ENCODE peak calls at places on chromosomes 4 and X, in four cellular contexts. One of them, this sample, is unnamed.
A peak's percentile ranks its signal among the peaks of the same experiment; 100 is the strongest.

GRCh38 chrX:8627796-8628195 is 104.1 kb downstream of the ANOS1 start:
- DNase-seq in mesendoderm: peak; percentile 37
- DNase-seq in IMR-90: no peak
- DNase-seq in H1: no peak
- DNase-seq in this sample: no peak

GRCh38 chrX:153897899-153898298 is 6.6 kb upstream of the AVPR2 start:
- DNase-seq in IMR-90: no peak
- DNase-seq in H1: no peak
- DNase-seq in mesendoderm: no peak
- DNase-seq in this sample: no peak

GRCh38 chr4:47289805-47290204 is 173.7 kb downstream of the COMMD8 start:
- DNase-seq in IMR-90: no peak
- DNase-seq in mesendoderm: no peak
- DNase-seq in H1: no peak
- DNase-seq in this sample: no peak

GRCh38 chr4:57098945-57099344 is 11.2 kb downstream of the IGFBP7 start:
- DNase-seq in mesendoderm: no peak
- DNase-seq in H1: no peak
- DNase-seq in IMR-90: peak; percentile 91
- DNase-seq in this sample: no peak

GRCh38 chr4:73690051-73690744 is 50.2 kb upstream of the CXCL8 start:
- DNase-seq in mesendoderm: no peak
- DNase-seq in H1: no peak
- DNase-seq in IMR-90: peak; percentile 76
- DNase-seq in this sample: no peak

GRCh38 chr4:77177196-77177595 is 20.2 kb downstream of the CCNG2 start:
- DNase-seq in mesendoderm: no peak
- DNase-seq in IMR-90: no peak
- DNase-seq in H1: no peak
- DNase-seq in this sample: no peak

GRCh38 chrX:54640721-54641120 is 110.7 kb downstream of the GNL3L start:
- DNase-seq in mesendoderm: peak; percentile 59
- DNase-seq in H1: no peak
- DNase-seq in IMR-90: no peak
- DNase-seq in this sample: no peak

GRCh38 chrX:56793533-56794320 is 64.7 kb downstream of the NBDY start:
- DNase-seq in mesendoderm: no peak
- DNase-seq in IMR-90: no peak
- DNase-seq in H1: no peak
- DNase-seq in this sample: peak; percentile 14

GRCh38 chr4:167903291-167903721 is 189.0 kb upstream of the ANXA10 start:
- DNase-seq in mesendoderm: no peak
- DNase-seq in H1: no peak
- DNase-seq in IMR-90: peak; percentile 83
- DNase-seq in this sample: no peak

GRCh38 chrX:79367907-79368306 is 773 bp upstream of the ITM2A start:
- DNase-seq in mesendoderm: peak; percentile 59
- DNase-seq in IMR-90: no peak
- DNase-seq in H1: no peak
- DNase-seq in this sample: no peak

GRCh38 chr4:106034205-106034604 is 138.9 kb downstream of the NPNT start:
- DNase-seq in H1: no peak
- DNase-seq in mesendoderm: no peak
- DNase-seq in IMR-90: no peak
- DNase-seq in this sample: no peak

GRCh38 chrX:10099411-10099810 is 57.4 kb upstream of the CLCN4 start:
- DNase-seq in IMR-90: no peak
- DNase-seq in mesendoderm: no peak
- DNase-seq in H1: no peak
- DNase-seq in this sample: no peak

GRCh38 chr4:152039085-152039484 is 278.3 kb upstream of the GATB start:
- DNase-seq in IMR-90: peak; percentile 98
- DNase-seq in H1: no peak
- DNase-seq in mesendoderm: peak; percentile 43
- DNase-seq in this sample: no peak

GRCh38 chrX:49155243-49155899 is 7.2 kb upstream of the MAGIX start:
- DNase-seq in IMR-90: peak; percentile 58
- DNase-seq in mesendoderm: peak; percentile 87
- DNase-seq in H1: no peak
- DNase-seq in this sample: peak; percentile 78

GRCh38 chrX:119706616-119707015 is 13.6 kb upstream of the SEPTIN6 start:
- DNase-seq in mesendoderm: no peak
- DNase-seq in H1: no peak
- DNase-seq in IMR-90: no peak
- DNase-seq in this sample: no peak

GRCh38 chrX:119708936-119709335 is 16.0 kb upstream of the SEPTIN6 start:
- DNase-seq in IMR-90: peak; percentile 29
- DNase-seq in H1: no peak
- DNase-seq in mesendoderm: no peak
- DNase-seq in this sample: no peak

DNA sequence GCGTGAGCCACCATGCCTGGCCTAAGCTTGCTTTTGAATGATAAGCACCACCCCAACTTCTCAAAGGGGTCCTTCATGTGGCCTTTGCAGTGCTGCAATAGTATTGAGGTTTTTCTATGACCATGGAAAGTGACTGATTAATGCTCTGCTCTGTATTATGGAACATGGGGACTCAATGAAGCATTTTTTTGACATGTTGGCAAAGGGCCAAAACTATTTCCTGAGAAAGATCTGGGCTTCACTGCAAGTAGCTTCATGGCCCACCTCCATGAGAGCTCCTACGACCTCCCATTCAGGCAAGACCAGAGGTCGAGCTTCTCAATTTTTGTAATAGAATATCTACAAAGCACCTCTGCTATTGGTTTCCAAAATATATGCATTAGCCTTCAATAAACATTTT is 16.7 kb upstream of the SEPTIN6 start:
- DNase-seq in mesendoderm: no peak
- DNase-seq in IMR-90: no peak
- DNase-seq in H1: no peak
- DNase-seq in this sample: no peak
- H4K5ac ChIP-seq in mesendoderm: no peak overlapping the region
- H4K5ac ChIP-seq in IMR-90: no peak overlapping the region
- H4K5ac ChIP-seq in H1: no peak overlapping the region
- H4K5ac ChIP-seq in this sample: no peak overlapping the region

GRCh38 chr4:39976945-39977488 is 694 bp downstream of the PDS5A start:
- DNase-seq in mesendoderm: peak; percentile 39
- DNase-seq in IMR-90: no peak
- DNase-seq in H1: no peak
- DNase-seq in this sample: peak; percentile 33

GRCh38 chr4:39978378-39978775 is 666 bp upstream of the PDS5A start:
- DNase-seq in mesendoderm: no peak
- DNase-seq in IMR-90: no peak
- DNase-seq in H1: no peak
- DNase-seq in this sample: no peak

GRCh38 chr4:39977489-39978377 is at the start of gene PDS5A:
- DNase-seq in mesendoderm: peak; percentile 96
- DNase-seq in H1: peak; percentile 75
- DNase-seq in IMR-90: peak; percentile 84
- DNase-seq in this sample: peak; percentile 88

GRCh38 chr4:39975488-39976089 is 2.1 kb downstream of the PDS5A start:
- DNase-seq in mesendoderm: no peak
- DNase-seq in H1: no peak
- DNase-seq in IMR-90: peak; percentile 86
- DNase-seq in this sample: no peak

DNA sequence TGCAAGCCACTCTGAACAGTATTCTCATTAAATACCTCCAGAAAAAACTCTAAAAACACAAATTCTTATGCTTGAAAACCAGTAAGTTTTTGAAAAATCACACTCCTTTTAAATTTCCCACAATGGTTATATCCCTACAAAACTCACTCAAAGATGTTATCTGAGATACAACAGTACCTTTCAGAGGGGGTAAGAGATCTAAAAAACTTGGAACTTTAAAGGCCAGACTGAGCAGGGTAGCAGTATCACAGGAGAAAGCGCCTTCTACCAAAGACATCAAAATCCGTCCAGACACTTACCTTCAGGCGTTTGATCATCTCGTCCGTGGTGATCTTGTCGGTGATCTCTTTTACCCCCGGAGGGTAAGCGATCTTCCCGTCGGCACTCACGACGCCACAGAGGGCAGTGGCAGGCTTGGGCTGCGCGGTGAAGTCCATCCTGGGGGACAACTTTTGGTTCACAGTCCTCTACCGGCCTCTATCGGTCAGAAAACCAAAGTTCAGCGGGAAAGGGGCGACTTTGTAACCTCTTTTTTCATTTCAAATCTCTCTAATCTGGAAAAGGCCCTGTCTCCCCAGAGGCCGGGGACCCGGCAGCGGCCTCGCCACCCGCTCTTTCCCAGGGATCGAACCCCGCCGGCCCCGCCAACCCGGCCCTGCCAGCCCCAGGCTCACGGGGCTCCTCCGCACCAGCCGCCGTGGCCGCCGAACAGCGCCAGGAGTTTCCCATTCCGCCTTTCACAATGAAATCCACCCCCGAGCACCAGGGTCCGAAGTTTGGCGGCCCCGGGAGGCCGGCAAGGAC is 1.4 kb downstream of the PDS5A start:
- DNase-seq in IMR-90: peak; percentile 82
- DNase-seq in mesendoderm: peak; percentile 95
- DNase-seq in H1: peak; percentile 71
- DNase-seq in this sample: peak; percentile 82
- H4K8ac ChIP-seq in IMR-90: no peak overlapping the region
- H4K8ac ChIP-seq in mesendoderm: peak overlapping the region; percentile 91
- H4K8ac ChIP-seq in H1: peak overlapping the region; percentile 95
- H4K8ac ChIP-seq in this sample: no peak overlapping the region

DNA sequence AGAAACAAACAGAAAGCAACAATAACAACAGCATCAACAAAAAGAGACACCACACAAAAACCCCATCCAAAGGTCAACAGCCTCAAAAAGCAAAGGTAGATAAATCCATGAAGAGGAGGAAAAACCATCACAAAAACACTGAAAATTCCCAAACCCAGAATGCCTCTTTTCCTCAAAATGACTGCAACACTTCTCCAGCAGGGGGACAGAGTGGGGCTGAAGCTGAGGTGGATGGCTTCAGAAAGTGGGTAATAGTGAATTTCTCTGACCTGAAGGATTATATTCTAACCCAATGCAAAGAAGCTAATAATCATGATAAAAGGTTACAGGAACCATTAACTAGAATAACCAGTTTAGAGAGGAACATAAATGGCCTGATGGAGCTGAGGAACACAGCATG is 888.2 kb downstream of the RAB28 start:
- DNase-seq in mesendoderm: peak; percentile 47
- DNase-seq in IMR-90: no peak
- DNase-seq in H1: no peak
- DNase-seq in this sample: no peak
- H4K5ac ChIP-seq in mesendoderm: no peak overlapping the region
- H4K5ac ChIP-seq in IMR-90: no peak overlapping the region
- H4K5ac ChIP-seq in H1: no peak overlapping the region
- H4K5ac ChIP-seq in this sample: no peak overlapping the region

GRCh38 chr4:140312101-140312500 is 61.3 kb upstream of the SCOC start:
- DNase-seq in H1: no peak
- DNase-seq in mesendoderm: no peak
- DNase-seq in IMR-90: no peak
- DNase-seq in this sample: no peak

GRCh38 chr4:140315032-140315826 is 58.2 kb upstream of the SCOC start:
- DNase-seq in mesendoderm: no peak
- DNase-seq in IMR-90: peak; percentile 20
- DNase-seq in H1: no peak
- DNase-seq in this sample: no peak

GRCh38 chr4:140305053-140305452 is 68.4 kb upstream of the SCOC start:
- DNase-seq in H1: no peak
- DNase-seq in mesendoderm: no peak
- DNase-seq in IMR-90: no peak
- DNase-seq in this sample: no peak

GRCh38 chr4:140308366-140309123 is 64.9 kb upstream of the SCOC start:
- DNase-seq in mesendoderm: no peak
- DNase-seq in IMR-90: peak; percentile 98
- DNase-seq in H1: no peak
- DNase-seq in this sample: no peak

GRCh38 chr4:140309124-140309870 is 64.1 kb upstream of the SCOC start:
- DNase-seq in mesendoderm: peak; percentile 57
- DNase-seq in IMR-90: peak; percentile 72
- DNase-seq in H1: no peak
- DNase-seq in this sample: peak; percentile 47
- H4K8ac ChIP-seq in mesendoderm: no peak overlapping the region
- H4K8ac ChIP-seq in IMR-90: peak overlapping the region; percentile 57
- H4K8ac ChIP-seq in H1: no peak overlapping the region
- H4K8ac ChIP-seq in this sample: no peak overlapping the region

This sample was measured in H9.